ENCODE peak calls at places on chromosomes 1 and 21, in six cellular contexts. N is IMR-90, Y is mesenchymal stem cell, J is H1, K is H9, T is trophoblast cell. L is an unnamed sample.

GRCh38 chr1:76317299-76317913 is 242.9 kb downstream of the ST6GALNAC3 start:
- DNase-seq in N (no peak), Y (no peak), J (no peak), K (no peak), T (no peak), L (no peak)

GRCh38 chr1:8283058-8283884 is 34.6 kb upstream of the SLC45A1 start:
- DNase-seq in N (no peak), Y (peak), J (no peak), K (no peak), T (peak), L (no peak)

GRCh38 chr1:25476186-25477097 is 45.7 kb downstream of the MACO1 start:
- DNase-seq in N (no peak), Y (no peak), J (no peak), K (no peak), T (no peak), L (no peak)

GRCh38 chr1:38835230-38835827 is 24.2 kb downstream of the RRAGC start:
- DNase-seq in N (peak), Y (peak), J (no peak), K (peak), T (peak), L (peak)

GRCh38 chr1:207240325-207241095 is 81.0 kb upstream of the CD55 start:
- DNase-seq in N (peak), Y (no peak), J (no peak), K (no peak), T (peak), L (no peak)

GRCh38 chr1:24930703-24931480 is 816 bp upstream of the RUNX3 start:
- DNase-seq in N (no peak), Y (peak), J (no peak), K (no peak), T (no peak), L (peak)

GRCh38 chr1:53294557-53294956 is 33.3 kb downstream of the LRP8 start:
- DNase-seq in N (peak), Y (peak), J (no peak), K (no peak), T (no peak), L (no peak)

GRCh38 chr21:42799516-42799915 is 79.8 kb downstream of the WDR4 start:
- DNase-seq in N (no peak), Y (no peak), J (no peak), K (peak), T (no peak), L (no peak)

GRCh38 chr1:245156736-245157505 is 2.1 kb downstream of the KIF26B start:
- DNase-seq in N (peak), Y (peak), J (no peak), K (peak), T (peak), L (no peak)

GRCh38 chr1:156420209-156421061 is 51.4 kb downstream of the RHBG start:
- DNase-seq in N (no peak), Y (no peak), J (no peak), K (peak), T (peak), L (no peak)

GRCh38 chr1:236516929-236517704 is 6.7 kb upstream of the LGALS8 start:
- DNase-seq in N (peak), Y (peak), J (no peak), K (no peak), T (peak), L (no peak)

GRCh38 chr1:245605480-245606156 is 450.8 kb downstream of the KIF26B start:
- DNase-seq in N (peak), Y (peak), J (no peak), K (peak), T (peak), L (no peak)

GRCh38 chr21:37368536-37369279 is 2.1 kb downstream of the DYRK1A start:
- DNase-seq in N (peak), Y (peak), J (no peak), K (no peak), T (peak), L (no peak)

DNA sequence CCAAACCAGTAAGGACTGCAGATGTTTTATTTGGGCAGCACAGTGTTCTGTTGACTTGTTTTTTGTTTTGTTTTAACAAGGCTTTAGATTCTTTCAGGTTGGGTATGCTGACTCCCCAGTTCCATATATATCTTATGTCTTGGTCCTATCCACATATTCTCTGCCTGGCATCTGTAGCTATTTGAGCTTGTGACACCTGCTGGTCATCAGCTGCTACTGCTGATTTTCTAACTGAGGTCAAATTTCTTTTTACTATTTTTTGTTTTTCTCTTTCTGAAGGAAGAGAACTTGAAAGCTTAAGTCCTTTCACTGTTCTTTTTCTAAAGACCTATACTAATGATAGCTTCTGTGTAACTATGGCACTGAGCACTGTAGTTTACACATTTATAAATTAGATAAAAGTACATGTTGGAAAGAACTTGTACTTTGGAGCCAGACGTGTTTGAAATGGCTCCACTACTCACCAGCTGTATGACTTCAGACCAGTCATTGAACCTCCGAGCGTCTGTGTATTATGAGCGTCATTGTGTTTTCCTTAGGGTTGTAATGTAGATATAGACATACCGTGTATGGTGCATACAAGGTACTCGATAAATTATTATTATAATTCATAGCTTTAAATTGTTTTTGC is 109.4 kb downstream of the NRDC start:
- DNase-seq in N (peak), Y (peak), J (no peak), K (no peak), T (peak), L (peak)
- H2AFZ ChIP-seq in N (no peak), Y (no peak), J (no peak), K (no peak), T (no peak), L (no peak)

DNA sequence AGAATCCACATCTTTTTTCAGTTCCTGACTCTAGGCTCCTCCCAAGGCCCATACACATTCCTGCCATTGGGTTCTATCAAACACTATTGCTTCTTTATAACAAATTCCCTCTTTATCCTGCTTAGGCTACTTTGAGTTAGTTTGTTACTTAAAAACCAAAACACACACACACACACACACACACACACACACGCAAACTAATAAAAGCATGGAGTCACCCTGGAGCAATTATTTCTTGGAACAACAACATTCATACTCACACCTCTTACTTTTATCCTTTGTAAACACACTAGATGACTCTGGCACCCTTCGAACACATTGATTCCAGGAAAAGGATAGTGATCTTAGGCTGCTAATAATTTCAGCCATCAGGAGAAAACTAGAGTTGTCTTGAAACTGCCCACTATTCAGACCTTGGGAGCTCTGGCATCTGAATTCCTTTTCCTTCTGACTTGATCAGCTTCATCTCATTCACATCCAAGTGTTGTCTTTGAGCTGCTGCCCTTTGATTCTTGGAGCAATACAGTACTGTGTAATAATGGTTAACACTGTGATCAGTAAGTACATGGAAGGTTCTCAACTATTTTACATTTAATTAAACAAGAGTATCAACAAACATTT is 2.6 kb upstream of the SEC22B start:
- DNase-seq in N (peak), Y (no peak), J (no peak), K (peak), T (peak), L (peak)
- H2BK5ac ChIP-seq in N (peak), Y (peak), J (no peak), K (no peak), T (no peak), L (no peak)

DNA sequence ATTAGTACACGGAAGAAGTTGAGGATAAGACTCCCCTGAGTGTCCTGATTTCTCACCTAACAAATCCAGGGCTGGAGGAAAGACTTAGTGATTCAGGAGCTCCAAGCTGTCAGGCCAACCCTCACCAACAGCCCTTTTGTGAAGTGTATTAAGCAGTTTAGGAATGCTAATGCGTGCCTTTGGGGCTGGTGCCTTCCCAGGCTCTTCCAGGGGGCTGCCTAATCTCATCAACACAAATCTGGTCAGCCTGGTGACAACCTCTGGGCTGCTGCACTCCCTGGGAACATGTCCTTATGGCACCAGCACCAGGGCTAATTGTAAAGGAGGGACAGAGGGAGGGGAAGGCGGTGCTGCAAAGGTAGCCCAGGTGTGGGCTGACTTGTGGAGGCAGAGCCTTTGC is 15.5 kb downstream of the CSMD2 start:
- DNase-seq in N (no peak), Y (no peak), J (no peak), K (peak), T (no peak), L (peak)
- H3K18ac ChIP-seq in N (no peak), Y (no peak), J (peak), K (no peak), T (no peak), L (no peak)

GRCh38 chr1:212457740-212458338 is 25.1 kb downstream of the NENF start:
- DNase-seq in N (peak), Y (peak), J (peak), K (peak), T (peak), L (peak)

GRCh38 chr1:212454741-212455140 is 22.0 kb downstream of the NENF start:
- DNase-seq in N (no peak), Y (no peak), J (no peak), K (no peak), T (no peak), L (no peak)

GRCh38 chr1:212453156-212453857 is 20.6 kb downstream of the NENF start:
- DNase-seq in N (no peak), Y (no peak), J (no peak), K (no peak), T (no peak), L (no peak)

GRCh38 chr1:212456166-212456528 is 23.4 kb downstream of the NENF start:
- DNase-seq in N (no peak), Y (no peak), J (no peak), K (no peak), T (no peak), L (no peak)

GRCh38 chr1:212455406-212456165 is 22.9 kb downstream of the NENF start:
- DNase-seq in N (peak), Y (peak), J (peak), K (peak), T (peak), L (peak)
- H2AFZ ChIP-seq in N (peak), Y (no peak), J (no peak), K (no peak), T (no peak), L (peak)

GRCh38 chr1:95407146-95407863 is 173.3 kb downstream of the RWDD3 start:
- DNase-seq in N (no peak), Y (no peak), J (no peak), K (peak), T (peak), L (no peak)

GRCh38 chr1:95408506-95409136 is 174.6 kb downstream of the RWDD3 start:
- DNase-seq in N (no peak), Y (no peak), J (no peak), K (no peak), T (no peak), L (no peak)

GRCh38 chr1:95409901-95410300 is 175.9 kb downstream of the RWDD3 start:
- DNase-seq in N (no peak), Y (no peak), J (no peak), K (no peak), T (no peak), L (no peak)

GRCh38 chr1:95407864-95408291 is 173.9 kb downstream of the RWDD3 start:
- DNase-seq in N (no peak), Y (no peak), J (peak), K (peak), T (no peak), L (no peak)

GRCh38 chr1:95406279-95406678 is 172.3 kb downstream of the RWDD3 start:
- DNase-seq in N (no peak), Y (no peak), J (no peak), K (no peak), T (no peak), L (no peak)
- H2BK5ac ChIP-seq in N (no peak), Y (no peak), J (peak), K (no peak), T (no peak), L (no peak)